ENCODE peak calls at places on chromosome 19, in seven cellular contexts. One of them, this sample, is unnamed.

GRCh38 chr19:2678043-2678671 is 24.3 kb downstream of the GNG7 start:
- DNase-seq in A549: no peak
- DNase-seq in left lung: no peak
- DNase-seq in aorta: no peak
- DNase-seq in prostate gland: no peak
- DNase-seq in suprapubic skin: no peak
- DNase-seq in DND-41: no peak
- DNase-seq in this sample: no peak

GRCh38 chr19:31211088-31211487 is 138.1 kb downstream of the TSHZ3 start:
- DNase-seq in A549: no peak
- DNase-seq in left lung: no peak
- DNase-seq in aorta: no peak
- DNase-seq in prostate gland: no peak
- DNase-seq in suprapubic skin: no peak
- DNase-seq in DND-41: no peak
- DNase-seq in this sample: no peak

GRCh38 chr19:42683917-42684513 is 56.3 kb downstream of the PSG3 start:
- DNase-seq in A549: peak
- DNase-seq in left lung: no peak
- DNase-seq in aorta: no peak
- DNase-seq in prostate gland: no peak
- DNase-seq in suprapubic skin: no peak
- DNase-seq in DND-41: peak
- DNase-seq in this sample: no peak

GRCh38 chr19:33795370-33796163 is 1.1 kb upstream of the KCTD15 start:
- DNase-seq in A549: peak
- DNase-seq in left lung: peak
- DNase-seq in aorta: peak
- DNase-seq in prostate gland: peak
- DNase-seq in suprapubic skin: no peak
- DNase-seq in DND-41: no peak
- DNase-seq in this sample: peak

GRCh38 chr19:43820098-43820860 is 6.8 kb upstream of the ZNF283 start:
- DNase-seq in A549: peak
- DNase-seq in left lung: no peak
- DNase-seq in aorta: peak
- DNase-seq in prostate gland: no peak
- DNase-seq in suprapubic skin: no peak
- DNase-seq in DND-41: no peak
- DNase-seq in this sample: no peak

GRCh38 chr19:33773704-33774624 is 22.7 kb upstream of the KCTD15 start:
- DNase-seq in A549: no peak
- DNase-seq in left lung: no peak
- DNase-seq in aorta: no peak
- DNase-seq in prostate gland: no peak
- DNase-seq in suprapubic skin: no peak
- DNase-seq in DND-41: no peak
- DNase-seq in this sample: no peak

GRCh38 chr19:49930483-49931011 is 1.2 kb upstream of the NUP62 start:
- DNase-seq in A549: no peak
- DNase-seq in left lung: no peak
- DNase-seq in aorta: peak
- DNase-seq in prostate gland: no peak
- DNase-seq in suprapubic skin: no peak
- DNase-seq in DND-41: peak
- DNase-seq in this sample: no peak

GRCh38 chr19:2345794-2346663 is 14.0 kb upstream of the TMPRSS9 start:
- DNase-seq in A549: no peak
- DNase-seq in left lung: no peak
- DNase-seq in aorta: peak
- DNase-seq in prostate gland: no peak
- DNase-seq in suprapubic skin: no peak
- DNase-seq in DND-41: no peak
- DNase-seq in this sample: no peak

GRCh38 chr19:14430712-14431111 is 2.4 kb upstream of the PKN1 start:
- DNase-seq in A549: no peak
- DNase-seq in left lung: no peak
- DNase-seq in aorta: no peak
- DNase-seq in prostate gland: no peak
- DNase-seq in suprapubic skin: no peak
- DNase-seq in DND-41: no peak
- DNase-seq in this sample: no peak

GRCh38 chr19:588093-588742 is 1.5 kb upstream of the HCN2 start:
- DNase-seq in A549: no peak
- DNase-seq in left lung: peak
- DNase-seq in aorta: no peak
- DNase-seq in prostate gland: peak
- DNase-seq in suprapubic skin: no peak
- DNase-seq in DND-41: peak
- DNase-seq in this sample: peak

GRCh38 chr19:21585491-21585890 is 80.1 kb downstream of the ZNF429 start:
- DNase-seq in A549: no peak
- DNase-seq in left lung: no peak
- DNase-seq in aorta: no peak
- DNase-seq in prostate gland: no peak
- DNase-seq in suprapubic skin: no peak
- DNase-seq in DND-41: peak
- DNase-seq in this sample: no peak

GRCh38 chr19:28207244-28207643 is 1005.7 kb downstream of the UQCRFS1 start:
- DNase-seq in A549: no peak
- DNase-seq in left lung: no peak
- DNase-seq in aorta: no peak
- DNase-seq in prostate gland: no peak
- DNase-seq in suprapubic skin: no peak
- DNase-seq in DND-41: no peak
- DNase-seq in this sample: no peak

GRCh38 chr19:2081873-2082810 is 14.0 kb downstream of the MOB3A start:
- DNase-seq in A549: no peak
- DNase-seq in left lung: peak
- DNase-seq in aorta: peak
- DNase-seq in prostate gland: no peak
- DNase-seq in suprapubic skin: no peak
- DNase-seq in DND-41: no peak
- DNase-seq in this sample: no peak

GRCh38 chr19:16190198-16190597 is 5.0 kb downstream of the FAM32A start:
- DNase-seq in A549: no peak
- DNase-seq in left lung: no peak
- DNase-seq in aorta: peak
- DNase-seq in prostate gland: no peak
- DNase-seq in suprapubic skin: no peak
- DNase-seq in DND-41: no peak
- DNase-seq in this sample: no peak

GRCh38 chr19:14560776-14561108 is 11.1 kb downstream of the NDUFB7 start:
- DNase-seq in A549: no peak
- DNase-seq in left lung: no peak
- DNase-seq in aorta: no peak
- DNase-seq in prostate gland: no peak
- DNase-seq in suprapubic skin: no peak
- DNase-seq in DND-41: no peak
- DNase-seq in this sample: no peak

GRCh38 chr19:3573162-3573857 is 566 bp downstream of the HMG20B start:
- DNase-seq in A549: no peak
- DNase-seq in left lung: no peak
- DNase-seq in aorta: peak
- DNase-seq in prostate gland: no peak
- DNase-seq in suprapubic skin: no peak
- DNase-seq in DND-41: no peak
- DNase-seq in this sample: no peak

DNA sequence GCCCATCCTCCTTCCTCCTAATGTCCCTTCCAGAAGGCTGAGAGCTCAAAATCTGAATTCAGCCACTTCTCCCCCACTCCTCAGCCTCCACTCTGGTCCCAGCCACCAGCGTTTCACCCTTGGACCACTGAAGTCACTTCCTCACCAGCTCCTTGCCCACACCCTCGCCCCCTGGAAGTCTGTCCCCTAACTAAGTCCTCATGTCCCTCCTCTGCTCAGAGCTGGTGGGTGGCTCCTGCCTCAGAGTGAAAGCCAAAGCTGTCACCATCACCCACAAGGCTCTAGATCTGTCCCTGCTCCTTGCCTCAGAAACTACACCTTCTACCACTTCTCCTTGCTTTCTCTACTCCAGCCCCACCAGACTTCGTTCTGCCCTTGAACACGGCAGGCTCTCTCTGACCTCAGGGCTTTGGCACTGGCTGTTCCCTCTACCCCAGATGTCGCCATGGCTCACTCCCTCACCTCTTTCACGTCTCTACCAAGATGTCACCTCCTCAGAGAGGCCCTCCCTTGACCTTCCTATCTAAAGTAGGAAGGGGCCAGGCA is 1.7 kb downstream of the ERCC1 start:
- DNase-seq in A549: no peak
- DNase-seq in left lung: no peak
- DNase-seq in aorta: no peak
- DNase-seq in prostate gland: no peak
- DNase-seq in suprapubic skin: no peak
- DNase-seq in DND-41: no peak
- DNase-seq in this sample: no peak
- H3K27ac ChIP-seq in A549: no peak
- H3K27ac ChIP-seq in left lung: peak
- H3K27ac ChIP-seq in aorta: no peak
- H3K27ac ChIP-seq in prostate gland: no peak
- H3K27ac ChIP-seq in suprapubic skin: no peak
- H3K27ac ChIP-seq in DND-41: no peak
- H3K27ac ChIP-seq in this sample: no peak

DNA sequence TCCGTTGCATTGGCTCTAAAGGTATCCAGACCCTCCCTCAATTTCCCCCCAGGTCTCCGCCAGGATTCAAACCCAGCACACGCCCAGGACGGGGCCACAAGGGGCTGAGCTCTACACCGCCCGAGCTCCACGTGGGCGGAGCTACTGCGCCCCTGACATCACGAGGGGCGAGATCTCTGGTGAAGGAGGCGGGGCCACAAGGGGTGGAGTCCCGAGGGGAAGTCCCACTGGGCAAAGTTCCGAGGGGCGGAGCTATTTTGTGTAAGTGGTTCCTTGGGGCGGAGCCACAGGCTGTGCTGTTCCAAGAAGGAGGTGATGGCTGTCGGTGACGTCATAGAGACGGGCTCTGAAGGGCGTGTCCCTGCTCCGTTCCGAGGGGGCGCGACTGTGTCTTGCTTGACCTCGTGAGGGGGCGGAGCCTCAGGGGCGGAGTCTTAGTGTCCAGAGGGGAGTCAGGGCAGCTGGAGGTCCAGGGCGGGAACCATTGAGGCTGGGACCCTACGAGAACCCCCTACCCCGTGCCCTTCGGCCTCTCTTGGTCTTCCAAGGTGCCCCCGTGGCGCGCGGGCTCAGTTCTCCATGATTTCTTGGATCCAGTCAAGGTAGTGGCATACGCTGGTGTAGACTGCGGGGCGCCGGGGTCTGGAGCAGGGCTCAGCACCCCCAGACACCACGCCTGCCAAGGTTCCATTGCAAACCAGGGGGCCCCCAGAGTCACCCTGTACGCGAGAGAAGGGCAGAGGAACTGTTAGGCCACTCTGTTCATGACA is 1.3 kb upstream of the KLK8 start:
- DNase-seq in A549: peak
- DNase-seq in left lung: no peak
- DNase-seq in aorta: no peak
- DNase-seq in prostate gland: no peak
- DNase-seq in suprapubic skin: no peak
- DNase-seq in DND-41: peak
- DNase-seq in this sample: no peak
- H3K4me3 ChIP-seq in A549: peak
- H3K4me3 ChIP-seq in left lung: no peak
- H3K4me3 ChIP-seq in aorta: no peak
- H3K4me3 ChIP-seq in prostate gland: no peak
- H3K4me3 ChIP-seq in suprapubic skin: no peak
- H3K4me3 ChIP-seq in DND-41: no peak
- H3K4me3 ChIP-seq in this sample: peak

DNA sequence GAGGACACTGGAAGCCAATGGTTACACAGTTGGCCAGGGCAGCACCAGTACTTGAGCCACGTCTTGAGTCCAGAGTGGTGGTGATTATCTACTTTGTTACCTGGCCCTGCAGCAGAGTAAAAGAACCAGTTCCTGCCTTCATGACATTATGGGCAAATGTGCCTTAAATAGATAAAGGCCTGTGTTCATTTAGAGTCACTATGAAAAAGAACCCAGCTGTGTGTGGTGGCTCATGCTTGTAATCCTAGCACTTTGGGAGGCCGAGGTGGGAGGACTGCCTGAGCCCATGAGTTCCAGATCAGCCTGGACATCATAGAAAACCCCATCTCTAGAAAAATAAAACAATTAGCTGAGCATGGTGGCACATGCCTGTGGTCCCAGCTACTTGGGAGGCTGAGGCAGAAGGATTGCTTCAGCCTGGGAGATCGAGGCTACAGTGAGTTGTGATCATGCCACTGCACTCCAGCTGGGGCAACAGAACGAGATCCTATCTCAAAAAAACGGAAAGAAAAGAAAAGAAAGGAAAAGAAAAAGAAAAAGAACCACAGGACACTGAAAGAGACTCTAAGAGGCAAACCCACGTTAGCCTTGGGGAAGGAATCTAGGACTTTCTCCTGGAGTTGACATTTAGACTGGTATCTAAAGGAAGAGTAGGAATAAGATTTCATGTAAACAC is 3.4 kb upstream of the IRF2BP1 start:
- DNase-seq in A549: no peak
- DNase-seq in left lung: no peak
- DNase-seq in aorta: no peak
- DNase-seq in prostate gland: no peak
- DNase-seq in suprapubic skin: no peak
- DNase-seq in DND-41: no peak
- DNase-seq in this sample: no peak
- H3K27ac ChIP-seq in A549: no peak
- H3K27ac ChIP-seq in left lung: no peak
- H3K27ac ChIP-seq in aorta: no peak
- H3K27ac ChIP-seq in prostate gland: no peak
- H3K27ac ChIP-seq in suprapubic skin: no peak
- H3K27ac ChIP-seq in DND-41: no peak
- H3K27ac ChIP-seq in this sample: no peak

DNA sequence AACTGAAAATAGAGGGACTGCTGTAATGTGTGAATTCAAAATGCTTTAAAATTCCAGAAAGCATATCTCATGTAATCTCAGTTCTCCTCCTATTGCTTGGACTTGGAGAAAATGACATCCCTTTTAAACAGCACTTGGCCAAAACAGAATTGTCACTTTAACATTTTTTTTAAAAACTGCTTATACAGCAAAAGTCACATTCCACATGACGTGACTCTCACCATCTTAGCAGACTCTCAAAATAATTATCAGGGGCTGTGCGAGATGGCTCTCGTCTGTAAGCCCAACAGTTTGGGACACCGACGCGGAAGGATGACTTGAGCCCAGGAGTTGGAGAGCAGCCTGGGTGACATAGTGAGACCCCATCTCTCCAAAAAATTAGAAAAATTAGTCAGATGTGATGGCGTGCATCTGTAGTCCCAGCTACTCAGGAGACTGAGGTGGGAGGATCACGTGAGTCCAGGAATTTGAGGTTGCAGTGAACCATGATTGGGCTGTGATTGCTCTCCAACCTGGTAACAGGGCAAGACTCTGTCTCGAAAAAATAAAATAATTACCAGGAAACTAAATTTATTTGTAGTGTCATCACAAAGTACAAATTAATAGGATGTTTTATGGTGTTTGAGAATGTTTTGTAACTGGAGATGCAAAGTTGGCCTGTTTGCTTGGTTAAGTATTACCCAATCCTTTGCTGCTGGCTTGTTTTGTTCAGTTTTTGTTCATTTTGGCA is 8.8 kb downstream of the SAFB start:
- DNase-seq in A549: no peak
- DNase-seq in left lung: no peak
- DNase-seq in aorta: no peak
- DNase-seq in prostate gland: no peak
- DNase-seq in suprapubic skin: no peak
- DNase-seq in DND-41: no peak
- DNase-seq in this sample: no peak
- H3K4me3 ChIP-seq in A549: no peak
- H3K4me3 ChIP-seq in left lung: no peak
- H3K4me3 ChIP-seq in aorta: no peak
- H3K4me3 ChIP-seq in prostate gland: no peak
- H3K4me3 ChIP-seq in suprapubic skin: no peak
- H3K4me3 ChIP-seq in DND-41: no peak
- H3K4me3 ChIP-seq in this sample: no peak

GRCh38 chr19:48878219-48879024 is 6.2 kb downstream of the PPP1R15A start:
- DNase-seq in A549: no peak
- DNase-seq in left lung: no peak
- DNase-seq in aorta: peak
- DNase-seq in prostate gland: no peak
- DNase-seq in suprapubic skin: no peak
- DNase-seq in DND-41: no peak
- DNase-seq in this sample: no peak
- H3K27ac ChIP-seq in A549: no peak
- H3K27ac ChIP-seq in left lung: peak
- H3K27ac ChIP-seq in aorta: peak
- H3K27ac ChIP-seq in prostate gland: no peak
- H3K27ac ChIP-seq in suprapubic skin: no peak
- H3K27ac ChIP-seq in DND-41: no peak
- H3K27ac ChIP-seq in this sample: peak

This sample was measured in breast epithelium.